ENCODE peak calls at places on chromosomes 2 and 18, in six cellular contexts. One of them, this sample, is unnamed.

GRCh38 chr2:20103514-20103913 is 52.1 kb upstream of the LAPTM4A start:
- DNase-seq in stomach: no peak
- DNase-seq in astrocyte of the cerebellum: no peak
- DNase-seq in NB4: peak
- DNase-seq in GM23338: peak
- DNase-seq in tibial artery: no peak
- DNase-seq in this sample: no peak

GRCh38 chr2:230179907-230180306 is 39.9 kb downstream of the SP110 start:
- DNase-seq in stomach: no peak
- DNase-seq in astrocyte of the cerebellum: no peak
- DNase-seq in NB4: no peak
- DNase-seq in GM23338: peak
- DNase-seq in tibial artery: no peak
- DNase-seq in this sample: no peak

GRCh38 chr2:12970861-12971260 is 254.1 kb downstream of the TRIB2 start:
- DNase-seq in stomach: no peak
- DNase-seq in astrocyte of the cerebellum: peak
- DNase-seq in NB4: no peak
- DNase-seq in GM23338: no peak
- DNase-seq in tibial artery: no peak
- DNase-seq in this sample: peak

GRCh38 chr2:85705680-85706039 is 11.5 kb downstream of the GNLY start:
- DNase-seq in stomach: peak
- DNase-seq in astrocyte of the cerebellum: peak
- DNase-seq in NB4: peak
- DNase-seq in GM23338: no peak
- DNase-seq in tibial artery: peak
- DNase-seq in this sample: peak

GRCh38 chr2:187312734-187313282 is 135.2 kb downstream of the CALCRL start:
- DNase-seq in stomach: no peak
- DNase-seq in astrocyte of the cerebellum: no peak
- DNase-seq in NB4: no peak
- DNase-seq in GM23338: peak
- DNase-seq in tibial artery: no peak
- DNase-seq in this sample: no peak

GRCh38 chr2:231548752-231549151 is 18.5 kb upstream of the NMUR1 start:
- DNase-seq in stomach: no peak
- DNase-seq in astrocyte of the cerebellum: no peak
- DNase-seq in NB4: no peak
- DNase-seq in GM23338: no peak
- DNase-seq in tibial artery: no peak
- DNase-seq in this sample: no peak

GRCh38 chr2:112081262-112081661 is 26.2 kb downstream of the TMEM87B start:
- DNase-seq in stomach: no peak
- DNase-seq in astrocyte of the cerebellum: no peak
- DNase-seq in NB4: no peak
- DNase-seq in GM23338: no peak
- DNase-seq in tibial artery: no peak
- DNase-seq in this sample: no peak

GRCh38 chr2:236664131-236664530 is 94.5 kb downstream of the ACKR3 start:
- DNase-seq in stomach: no peak
- DNase-seq in astrocyte of the cerebellum: no peak
- DNase-seq in NB4: no peak
- DNase-seq in GM23338: no peak
- DNase-seq in tibial artery: no peak
- DNase-seq in this sample: no peak

GRCh38 chr2:156800781-156801366 is 364.7 kb downstream of the GPD2 start:
- DNase-seq in stomach: no peak
- DNase-seq in astrocyte of the cerebellum: no peak
- DNase-seq in NB4: no peak
- DNase-seq in GM23338: peak
- DNase-seq in tibial artery: no peak
- DNase-seq in this sample: no peak

GRCh38 chr2:133718688-133719201 is 150.5 kb upstream of the NCKAP5 start:
- DNase-seq in stomach: no peak
- DNase-seq in astrocyte of the cerebellum: peak
- DNase-seq in NB4: no peak
- DNase-seq in GM23338: no peak
- DNase-seq in tibial artery: no peak
- DNase-seq in this sample: peak

GRCh38 chr2:160859086-160859485 is 301.1 kb upstream of the TANK start:
- DNase-seq in stomach: no peak
- DNase-seq in astrocyte of the cerebellum: no peak
- DNase-seq in NB4: no peak
- DNase-seq in GM23338: no peak
- DNase-seq in tibial artery: no peak
- DNase-seq in this sample: no peak

GRCh38 chr18:8937112-8937641 is 165.3 kb upstream of the NDUFV2 start:
- DNase-seq in stomach: no peak
- DNase-seq in astrocyte of the cerebellum: no peak
- DNase-seq in NB4: no peak
- DNase-seq in GM23338: peak
- DNase-seq in tibial artery: no peak
- DNase-seq in this sample: no peak

GRCh38 chr18:24544141-24544498 is 83.7 kb downstream of the HRH4 start:
- DNase-seq in stomach: no peak
- DNase-seq in astrocyte of the cerebellum: peak
- DNase-seq in NB4: peak
- DNase-seq in GM23338: peak
- DNase-seq in tibial artery: no peak
- DNase-seq in this sample: no peak

GRCh38 chr18:6022840-6023239 is 127.5 kb upstream of the TMEM200C start:
- DNase-seq in stomach: no peak
- DNase-seq in astrocyte of the cerebellum: peak
- DNase-seq in NB4: no peak
- DNase-seq in GM23338: peak
- DNase-seq in tibial artery: no peak
- DNase-seq in this sample: peak

GRCh38 chr18:68262697-68263293 is 452.1 kb downstream of the TMX3 start:
- DNase-seq in stomach: no peak
- DNase-seq in astrocyte of the cerebellum: peak
- DNase-seq in NB4: no peak
- DNase-seq in GM23338: no peak
- DNase-seq in tibial artery: no peak
- DNase-seq in this sample: peak

GRCh38 chr2:153287109-153287801 is 191.3 kb downstream of the RPRM start:
- DNase-seq in stomach: no peak
- DNase-seq in astrocyte of the cerebellum: no peak
- DNase-seq in NB4: peak
- DNase-seq in GM23338: peak
- DNase-seq in tibial artery: no peak
- DNase-seq in this sample: no peak

GRCh38 chr2:216012133-216012829 is 1.1 kb downstream of the MREG start:
- DNase-seq in stomach: no peak
- DNase-seq in astrocyte of the cerebellum: peak
- DNase-seq in NB4: no peak
- DNase-seq in GM23338: no peak
- DNase-seq in tibial artery: no peak
- DNase-seq in this sample: peak

GRCh38 chr2:117979911-117980341 is 33.9 kb downstream of the CCDC93 start:
- DNase-seq in stomach: no peak
- DNase-seq in astrocyte of the cerebellum: no peak
- DNase-seq in NB4: no peak
- DNase-seq in GM23338: no peak
- DNase-seq in tibial artery: no peak
- DNase-seq in this sample: no peak

GRCh38 chr2:73238976-73239375 is 4.9 kb downstream of the CCT7 start:
- DNase-seq in stomach: no peak
- DNase-seq in astrocyte of the cerebellum: no peak
- DNase-seq in NB4: no peak
- DNase-seq in GM23338: no peak
- DNase-seq in tibial artery: peak
- DNase-seq in this sample: no peak

GRCh38 chr2:15307526-15307925 is 253.6 kb downstream of the NBAS start:
- DNase-seq in stomach: no peak
- DNase-seq in astrocyte of the cerebellum: no peak
- DNase-seq in NB4: no peak
- DNase-seq in GM23338: no peak
- DNase-seq in tibial artery: no peak
- DNase-seq in this sample: no peak

GRCh38 chr18:79182047-79182713 is 113.0 kb downstream of the ATP9B start:
- DNase-seq in stomach: no peak
- DNase-seq in astrocyte of the cerebellum: no peak
- DNase-seq in NB4: no peak
- DNase-seq in GM23338: peak
- DNase-seq in tibial artery: no peak
- DNase-seq in this sample: no peak

GRCh38 chr2:18976112-18976961 is 382.1 kb downstream of the OSR1 start:
- DNase-seq in stomach: no peak
- DNase-seq in astrocyte of the cerebellum: peak
- DNase-seq in NB4: peak
- DNase-seq in GM23338: no peak
- DNase-seq in tibial artery: no peak
- DNase-seq in this sample: no peak
- H3K4me3 ChIP-seq in stomach: no peak
- H3K4me3 ChIP-seq in astrocyte of the cerebellum: no peak
- H3K4me3 ChIP-seq in NB4: no peak
- H3K4me3 ChIP-seq in GM23338: no peak
- H3K4me3 ChIP-seq in tibial artery: peak
- H3K4me3 ChIP-seq in this sample: no peak

GRCh38 chr18:12057419-12058039 is 36.1 kb upstream of the ANKRD62 start:
- DNase-seq in stomach: no peak
- DNase-seq in astrocyte of the cerebellum: no peak
- DNase-seq in NB4: no peak
- DNase-seq in GM23338: peak
- DNase-seq in tibial artery: no peak
- DNase-seq in this sample: no peak
- TF ChIP-seq CTCF in stomach: no peak
- TF ChIP-seq CTCF in astrocyte of the cerebellum: no peak
- TF ChIP-seq CTCF in NB4: no peak
- TF ChIP-seq CTCF in GM23338: peak
- TF ChIP-seq CTCF in tibial artery: no peak
- TF ChIP-seq CTCF in this sample: no peak

GRCh38 chr18:711330-711692 is 1.1 kb downstream of the ENOSF1 start:
- DNase-seq in stomach: no peak
- DNase-seq in astrocyte of the cerebellum: no peak
- DNase-seq in NB4: no peak
- DNase-seq in GM23338: peak
- DNase-seq in tibial artery: no peak
- DNase-seq in this sample: no peak

GRCh38 chr18:709771-710170 is 2.7 kb downstream of the ENOSF1 start:
- DNase-seq in stomach: no peak
- DNase-seq in astrocyte of the cerebellum: no peak
- DNase-seq in NB4: no peak
- DNase-seq in GM23338: no peak
- DNase-seq in tibial artery: no peak
- DNase-seq in this sample: no peak

GRCh38 chr18:712401-713134 is at the start of gene ENOSF1:
- DNase-seq in stomach: peak
- DNase-seq in astrocyte of the cerebellum: peak
- DNase-seq in NB4: peak
- DNase-seq in GM23338: peak
- DNase-seq in tibial artery: peak
- DNase-seq in this sample: no peak

GRCh38 chr18:711693-712400 is 583 bp downstream of the ENOSF1 start:
- DNase-seq in stomach: peak
- DNase-seq in astrocyte of the cerebellum: peak
- DNase-seq in NB4: peak
- DNase-seq in GM23338: peak
- DNase-seq in tibial artery: peak
- DNase-seq in this sample: no peak

GRCh38 chr18:710418-711300 is 1.8 kb downstream of the ENOSF1 start:
- DNase-seq in stomach: no peak
- DNase-seq in astrocyte of the cerebellum: no peak
- DNase-seq in NB4: no peak
- DNase-seq in GM23338: no peak
- DNase-seq in tibial artery: no peak
- DNase-seq in this sample: no peak
- H3K4me3 ChIP-seq in stomach: peak
- H3K4me3 ChIP-seq in astrocyte of the cerebellum: peak
- H3K4me3 ChIP-seq in NB4: peak
- H3K4me3 ChIP-seq in GM23338: peak
- H3K4me3 ChIP-seq in tibial artery: peak
- H3K4me3 ChIP-seq in this sample: no peak

DNA sequence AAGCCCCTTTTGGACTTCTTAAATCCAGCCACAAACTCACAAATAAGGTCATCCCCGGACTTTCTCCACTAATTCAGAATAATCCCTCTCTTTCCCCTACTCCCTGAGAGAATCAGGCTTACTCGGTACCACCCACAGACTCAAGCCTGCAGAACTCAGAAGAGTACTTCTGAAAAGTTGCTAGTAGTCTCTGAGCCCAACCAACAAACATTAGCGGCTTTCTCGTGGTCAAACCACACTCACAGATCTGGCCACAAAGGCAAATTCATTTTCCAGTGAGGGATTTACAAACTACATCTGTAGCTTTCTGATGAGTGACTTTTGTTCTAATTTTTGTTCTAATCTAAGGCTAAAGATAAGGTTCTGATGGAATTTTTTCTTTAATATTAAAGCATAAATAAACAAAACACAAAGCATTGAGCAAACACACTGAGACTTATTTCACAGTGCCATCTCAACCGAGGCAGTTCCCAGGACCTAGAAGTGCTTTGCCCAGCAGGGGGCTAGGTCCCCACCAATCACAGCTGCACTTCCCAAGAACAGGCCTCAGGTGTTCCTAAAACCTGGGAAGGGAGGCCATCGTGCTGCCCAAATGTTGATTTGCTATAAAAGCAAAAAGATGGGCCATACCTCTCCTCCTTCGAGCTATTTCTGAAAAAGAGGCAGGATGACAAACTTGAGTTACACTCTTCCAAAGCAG is 110.7 kb downstream of the COLEC12 start:
- DNase-seq in stomach: no peak
- DNase-seq in astrocyte of the cerebellum: peak
- DNase-seq in NB4: peak
- DNase-seq in GM23338: peak
- DNase-seq in tibial artery: no peak
- DNase-seq in this sample: no peak
- TF ChIP-seq CTCF in stomach: no peak
- TF ChIP-seq CTCF in astrocyte of the cerebellum: peak
- TF ChIP-seq CTCF in NB4: no peak
- TF ChIP-seq CTCF in GM23338: no peak
- TF ChIP-seq CTCF in tibial artery: no peak
- TF ChIP-seq CTCF in this sample: no peak

DNA sequence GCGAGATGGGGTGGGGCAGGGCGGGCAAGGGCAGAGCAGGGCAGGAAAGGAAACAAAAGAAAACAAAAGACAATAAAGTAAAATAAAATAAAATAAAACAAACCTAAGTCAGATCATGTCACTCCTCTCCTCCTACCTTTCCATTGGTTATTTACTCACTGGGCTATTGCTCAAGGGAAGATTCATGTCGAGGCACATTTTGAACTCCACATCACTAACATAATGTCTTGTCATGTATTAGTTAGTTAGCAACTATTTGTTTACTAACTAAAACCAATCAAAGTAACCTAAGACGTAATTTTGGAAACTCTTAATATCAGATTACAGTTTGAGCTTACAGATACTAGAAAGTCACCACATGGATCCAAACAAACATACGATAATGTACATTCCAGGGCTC is 2.2 kb downstream of the C1D start:
- DNase-seq in stomach: no peak
- DNase-seq in astrocyte of the cerebellum: no peak
- DNase-seq in NB4: no peak
- DNase-seq in GM23338: no peak
- DNase-seq in tibial artery: no peak
- DNase-seq in this sample: no peak
- H3K4me3 ChIP-seq in stomach: no peak
- H3K4me3 ChIP-seq in astrocyte of the cerebellum: no peak
- H3K4me3 ChIP-seq in NB4: peak
- H3K4me3 ChIP-seq in GM23338: no peak
- H3K4me3 ChIP-seq in tibial artery: no peak
- H3K4me3 ChIP-seq in this sample: no peak

GRCh38 chr2:38875227-38875575 is 533 bp downstream of the DHX57 start:
- DNase-seq in stomach: no peak
- DNase-seq in astrocyte of the cerebellum: no peak
- DNase-seq in NB4: no peak
- DNase-seq in GM23338: no peak
- DNase-seq in tibial artery: no peak
- DNase-seq in this sample: no peak
- TF ChIP-seq CTCF in stomach: no peak
- TF ChIP-seq CTCF in astrocyte of the cerebellum: no peak
- TF ChIP-seq CTCF in NB4: no peak
- TF ChIP-seq CTCF in GM23338: no peak
- TF ChIP-seq CTCF in tibial artery: no peak
- TF ChIP-seq CTCF in this sample: no peak